ENCODE peak calls at places on chromosome 11, in seven cellular contexts. N is heart left ventricle, T is fibroblast of lung, V is heart right ventricle, D is colonic mucosa, Z is OCI-LY7, W is left ventricle myocardium inferior. H is an unnamed sample. For H3K36me3, the result is how much of the 10 kb centered on the place peaks cover.

GRCh38 chr11:117921456-117921855 is 7.7 kb downstream of the TMPRSS13 start:
- DNase-seq in N (no peak), D (no peak), T (no peak), Z (no peak), V (no peak), W (no peak), H (no peak)

GRCh38 chr11:76208829-76209670 is 2.7 kb upstream of the WNT11 start:
- DNase-seq in W (peak), V (peak), Z (peak), D (peak), T (peak), N (peak), H (no peak)

GRCh38 chr11:64058494-64058893 is 22.8 kb downstream of the FLRT1 start:
- DNase-seq in D (no peak), Z (no peak), T (no peak), N (peak), W (peak), V (peak), H (no peak)

GRCh38 chr11:10480026-10480425 is 25.0 kb downstream of the AMPD3 start:
- DNase-seq in W (no peak), T (no peak), D (no peak), Z (no peak), N (no peak), V (no peak), H (no peak)

GRCh38 chr11:114183041-114183511 is 113.1 kb upstream of the NNMT start:
- DNase-seq in T (no peak), V (no peak), W (no peak), N (no peak), Z (peak), D (no peak), H (no peak)

GRCh38 chr11:119448380-119448779 is 25.4 kb upstream of the THY1 start:
- DNase-seq in N (no peak), T (no peak), Z (no peak), V (no peak), W (no peak), D (no peak), H (no peak)

GRCh38 chr11:9982796-9983579 is 311.0 kb downstream of the SBF2 start:
- DNase-seq in N (no peak), Z (no peak), W (no peak), V (no peak), D (peak), T (peak), H (no peak)

GRCh38 chr11:10742460-10743208 is 8.4 kb upstream of the CTR9 start:
- DNase-seq in V (no peak), Z (no peak), W (no peak), N (no peak), T (peak), D (peak), H (no peak)

GRCh38 chr11:44861829-44862545 is 88.7 kb downstream of the TP53I11 start:
- DNase-seq in V (peak), D (peak), N (peak), T (peak), W (peak), Z (no peak), H (peak)

GRCh38 chr11:96318399-96318798 is 24.6 kb downstream of the MAML2 start:
- DNase-seq in N (no peak), W (no peak), Z (no peak), V (no peak), D (no peak), T (no peak), H (no peak)

GRCh38 chr11:27427183-27427980 is 45.2 kb downstream of the LGR4 start:
- DNase-seq in T (no peak), V (no peak), W (no peak), N (no peak), D (no peak), Z (no peak), H (no peak)

GRCh38 chr11:1752907-1753425 is 2.6 kb upstream of the IFITM10 start:
- DNase-seq in V (no peak), W (no peak), D (no peak), Z (no peak), N (no peak), T (no peak), H (peak)
- H3K27ac ChIP-seq in V (no peak), W (peak), D (no peak), Z (no peak), N (peak), T (no peak), H (no peak)

DNA sequence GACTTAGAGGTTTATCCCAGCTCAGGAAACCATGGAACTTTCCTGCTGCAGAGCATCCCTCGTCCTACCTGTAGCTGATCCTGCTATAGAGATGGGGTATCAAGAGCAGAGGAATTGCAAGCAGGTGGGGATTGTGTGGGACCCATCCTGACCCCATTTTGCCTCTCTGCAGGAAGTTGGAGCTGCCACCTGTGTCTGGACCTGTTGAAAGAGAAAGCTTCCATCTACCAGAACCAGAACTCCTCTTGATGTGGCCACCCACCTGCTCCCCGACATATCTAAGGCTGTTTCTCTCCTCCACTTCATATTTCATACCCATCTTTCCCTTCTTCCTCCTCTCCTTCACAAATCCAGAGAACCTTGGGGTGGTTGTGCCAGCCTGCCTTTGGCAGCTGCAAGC is 3.0 kb upstream of the TIGD3 start:
- DNase-seq in Z (no peak), W (no peak), V (no peak), N (no peak), T (no peak), D (no peak), H (no peak)
- H3K36me3 ChIP-seq in Z (half or more), W (half or more), V (half or more), N (under half), T (under half), D (under half), H (half or more)

GRCh38 chr11:59680287-59681154 is 11.7 kb upstream of the PATL1 start:
- DNase-seq in Z (peak), V (peak), W (peak), D (peak), T (peak), N (no peak), H (no peak)

GRCh38 chr11:59678813-59679165 is 10.0 kb upstream of the PATL1 start:
- DNase-seq in W (no peak), V (no peak), D (no peak), N (no peak), T (no peak), Z (no peak), H (no peak)

GRCh38 chr11:59676205-59676604 is 7.4 kb upstream of the PATL1 start:
- DNase-seq in W (no peak), T (no peak), Z (no peak), D (no peak), N (no peak), V (no peak), H (no peak)

GRCh38 chr11:59679347-59679746 is 10.5 kb upstream of the PATL1 start:
- DNase-seq in N (no peak), T (no peak), W (no peak), D (no peak), V (no peak), Z (no peak), H (no peak)

GRCh38 chr11:59678118-59678812 is 9.4 kb upstream of the PATL1 start:
- DNase-seq in V (no peak), D (no peak), Z (no peak), N (no peak), T (peak), W (no peak), H (no peak)
- TF ChIP-seq CTCF in V (no peak), D (no peak), Z (peak), N (no peak), T (peak), W (no peak), H (no peak)

DNA sequence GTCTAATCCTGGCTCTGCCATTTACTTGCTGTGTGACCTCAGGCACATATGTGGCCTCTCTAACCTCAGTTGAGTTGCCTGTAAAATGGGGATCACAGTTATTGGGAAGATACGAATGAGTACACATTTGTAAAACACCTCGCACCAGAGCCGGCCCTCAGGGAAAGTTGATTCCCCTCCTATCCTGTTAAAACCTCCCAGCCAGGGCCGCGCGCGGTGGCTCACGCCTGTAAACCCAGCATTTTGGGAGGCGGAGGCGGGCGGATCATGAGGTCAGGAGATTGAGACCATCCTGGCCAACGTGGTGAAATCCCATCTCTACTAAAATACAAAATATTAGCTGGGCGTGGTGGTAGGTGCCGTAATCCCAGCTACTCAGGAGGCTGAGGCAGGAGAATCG is 7.8 kb upstream of the MYBPC3 start:
- DNase-seq in Z (no peak), D (no peak), V (no peak), N (no peak), T (no peak), W (no peak), H (no peak)
- H3K27ac ChIP-seq in Z (no peak), D (no peak), V (no peak), N (no peak), T (no peak), W (peak), H (no peak)

H was measured in RWPE2.